ENCODE peak calls at places on chromosome 3, in six cellular contexts. Y, X, J, V, M and E are unnamed samples.
A peak's percentile ranks its signal among the peaks of the same experiment; 100 is the strongest.

GRCh38 chr3:4943553-4943952 is 35.7 kb upstream of the BHLHE40 start:
- DNase-seq in J (no peak), X (peak; percentile 19), Y (no peak), V (no peak), M (no peak), E (no peak)

GRCh38 chr3:165206454-165207266 is 10.5 kb upstream of the SLITRK3 start:
- DNase-seq in V (peak; percentile 86), M (peak; percentile 86), J (peak; percentile 22), Y (peak; percentile 79), X (peak; percentile 63), E (peak; percentile 65)

GRCh38 chr3:196639517-196640500 is at the start of gene NRROS:
- DNase-seq in J (no peak), X (no peak), Y (peak; percentile 95), V (peak; percentile 86), M (peak; percentile 68), E (no peak)

GRCh38 chr3:65030847-65031463 is 343.2 kb upstream of the ADAMTS9 start:
- DNase-seq in M (peak; percentile 43), V (no peak), Y (no peak), X (no peak), J (peak; percentile 48), E (no peak)

GRCh38 chr3:125186800-125187598 is 25.5 kb downstream of the SLC12A8 start:
- DNase-seq in Y (no peak), J (no peak), X (no peak), M (no peak), V (no peak), E (no peak)

GRCh38 chr3:141231101-141231922 is at the start of gene PXYLP1:
- DNase-seq in V (peak; percentile 97), J (peak; percentile 83), M (peak; percentile 94), X (peak; percentile 36), Y (peak; percentile 100), E (peak; percentile 84)

GRCh38 chr3:86723433-86723832 is 267.5 kb downstream of the VGLL3 start:
- DNase-seq in V (no peak), Y (no peak), J (no peak), M (no peak), X (no peak), E (no peak)

GRCh38 chr3:185460719-185461350 is 38.0 kb downstream of the TMEM41A start:
- DNase-seq in M (peak; percentile 47), X (peak; percentile 32), V (no peak), J (peak; percentile 6), Y (no peak), E (no peak)

GRCh38 chr3:71064976-71065763 is 518.4 kb downstream of the FOXP1 start:
- DNase-seq in V (peak; percentile 83), M (peak; percentile 51), J (peak; percentile 76), Y (peak; percentile 92), X (no peak), E (peak; percentile 61)

GRCh38 chr3:32712506-32713055 is 27.6 kb downstream of the CNOT10 start:
- DNase-seq in J (no peak), M (no peak), Y (no peak), X (no peak), V (no peak), E (no peak)

GRCh38 chr3:63405882-63406281 is 127.8 kb downstream of the SYNPR start:
- DNase-seq in X (no peak), Y (no peak), V (no peak), J (no peak), M (no peak), E (no peak)

GRCh38 chr3:186075489-186075888 is 33.4 kb downstream of the ETV5 start:
- DNase-seq in J (no peak), M (no peak), V (no peak), X (no peak), Y (no peak), E (no peak)

GRCh38 chr3:108054935-108055334 is 35.9 kb downstream of the CD47 start:
- DNase-seq in Y (no peak), M (no peak), X (no peak), J (no peak), V (no peak), E (no peak)

GRCh38 chr3:58242340-58242739 is 4.7 kb downstream of the ABHD6 start:
- DNase-seq in Y (no peak), J (no peak), M (no peak), V (no peak), X (no peak), E (no peak)

GRCh38 chr3:42535981-42536784 is 33.7 kb downstream of the VIPR1 start:
- DNase-seq in J (no peak), V (no peak), Y (peak; percentile 69), M (peak; percentile 34), X (no peak), E (peak; percentile 18)

GRCh38 chr3:56673781-56674457 is 9.1 kb downstream of the TASOR start:
- DNase-seq in Y (no peak), V (no peak), X (no peak), J (no peak), M (no peak), E (no peak)

GRCh38 chr3:66378256-66378655 is 122.6 kb downstream of the LRIG1 start:
- DNase-seq in Y (no peak), J (no peak), M (no peak), V (no peak), X (peak; percentile 6), E (no peak)

GRCh38 chr3:62084558-62084957 is 288.8 kb downstream of the FEZF2 start:
- DNase-seq in M (no peak), J (no peak), X (peak; percentile 10), Y (no peak), V (no peak), E (no peak)

GRCh38 chr3:48423883-48424695 is 5.8 kb downstream of the PLXNB1 start:
- DNase-seq in X (no peak), Y (no peak), M (no peak), J (no peak), V (no peak), E (peak; percentile 26)

GRCh38 chr3:197787412-197787811 is 3.6 kb upstream of the LRCH3 start:
- DNase-seq in X (no peak), Y (no peak), M (no peak), V (no peak), J (no peak), E (no peak)

GRCh38 chr3:147120029-147120428 is 286.3 kb downstream of the ZIC4 start:
- DNase-seq in M (peak; percentile 27), X (no peak), Y (no peak), J (peak; percentile 45), V (no peak), E (no peak)

GRCh38 chr3:119695480-119695879 is 7.3 kb upstream of the CFAP91 start:
- DNase-seq in X (peak; percentile 49), Y (no peak), M (peak; percentile 20), J (no peak), V (no peak), E (no peak)

GRCh38 chr3:29720660-29721059 is 439.8 kb downstream of the RBMS3 start:
- DNase-seq in V (no peak), J (no peak), M (no peak), Y (no peak), X (no peak), E (no peak)

GRCh38 chr3:30670292-30670691 is 63.9 kb downstream of the TGFBR2 start:
- DNase-seq in M (no peak), X (no peak), V (no peak), Y (no peak), J (no peak), E (no peak)

GRCh38 chr3:136753112-136753939 is 1.1 kb upstream of the STAG1 start:
- DNase-seq in V (no peak), Y (no peak), M (no peak), X (no peak), J (no peak), E (no peak)

GRCh38 chr3:53122933-53123305 is 7.3 kb downstream of the RFT1 start:
- DNase-seq in M (no peak), V (no peak), X (no peak), Y (no peak), J (no peak), E (no peak)
- H3K27ac ChIP-seq in M (no peak overlapping the region), V (no peak overlapping the region), X (no peak overlapping the region), Y (peak overlapping the region; percentile 73), J (no peak overlapping the region), E (no peak overlapping the region)

GRCh38 chr3:177382944-177383343 is 185.7 kb upstream of the TBL1XR1 start:
- DNase-seq in J (no peak), X (no peak), Y (no peak), M (no peak), V (no peak), E (no peak)

GRCh38 chr3:177388209-177388608 is 190.9 kb upstream of the TBL1XR1 start:
- DNase-seq in X (no peak), M (no peak), Y (no peak), V (no peak), J (no peak), E (no peak)

GRCh38 chr3:177385186-177385585 is 187.9 kb upstream of the TBL1XR1 start:
- DNase-seq in V (no peak), J (no peak), X (no peak), Y (no peak), M (no peak), E (no peak)

GRCh38 chr3:177381070-177381469 is 183.8 kb upstream of the TBL1XR1 start:
- DNase-seq in X (no peak), M (no peak), V (no peak), Y (no peak), J (no peak), E (no peak)

GRCh38 chr3:177385831-177386301 is 188.6 kb upstream of the TBL1XR1 start:
- DNase-seq in X (no peak), J (no peak), V (no peak), Y (no peak), M (peak; percentile 18), E (no peak)
- H3K27ac ChIP-seq in X (no peak overlapping the region), J (no peak overlapping the region), V (no peak overlapping the region), Y (no peak overlapping the region), M (no peak overlapping the region), E (no peak overlapping the region)

GRCh38 chr3:13013994-13014754 is 59.1 kb downstream of the IQSEC1 start:
- DNase-seq in J (no peak), V (no peak), X (no peak), Y (peak; percentile 85), M (no peak), E (no peak)

GRCh38 chr3:13011369-13012227 is 61.6 kb downstream of the IQSEC1 start:
- DNase-seq in J (no peak), X (no peak), Y (peak; percentile 97), V (peak; percentile 82), M (no peak), E (peak; percentile 26)

GRCh38 chr3:13013595-13013993 is 59.6 kb downstream of the IQSEC1 start:
- DNase-seq in M (no peak), Y (no peak), X (no peak), V (no peak), J (no peak), E (no peak)

GRCh38 chr3:13012228-13012691 is 61.0 kb downstream of the IQSEC1 start:
- DNase-seq in X (no peak), V (peak; percentile 89), Y (peak; percentile 94), M (peak; percentile 42), J (no peak), E (no peak)

GRCh38 chr3:13013151-13013561 is 60.1 kb downstream of the IQSEC1 start:
- DNase-seq in Y (peak; percentile 86), J (no peak), V (no peak), X (no peak), M (no peak), E (no peak)
- H3K27ac ChIP-seq in Y (peak overlapping the region; percentile 98), J (no peak overlapping the region), V (peak overlapping the region; percentile 61), X (no peak overlapping the region), M (no peak overlapping the region), E (no peak overlapping the region)

DNA sequence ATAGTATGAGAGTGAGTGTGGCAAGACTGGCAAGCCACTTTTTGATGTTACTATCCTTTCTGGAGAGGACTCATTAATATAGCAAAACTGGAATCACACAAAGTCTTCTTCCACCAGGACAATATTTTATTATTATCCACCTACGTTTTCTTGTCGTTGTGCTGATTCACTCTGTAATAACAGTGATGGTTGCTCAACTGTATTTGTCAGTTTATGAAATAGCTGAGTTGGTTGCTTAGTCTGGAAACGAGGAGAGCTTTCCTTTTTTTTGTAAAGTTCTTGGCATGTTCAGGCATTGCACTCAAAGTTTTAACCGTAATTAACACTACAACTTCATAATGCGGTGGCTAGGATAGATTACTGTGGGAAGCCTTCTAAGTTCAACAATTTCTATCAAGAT is 131.2 kb downstream of the RAP2B start:
- DNase-seq in Y (no peak), M (peak; percentile 74), V (no peak), X (no peak), J (no peak), E (no peak)
- H3K27ac ChIP-seq in Y (peak overlapping the region; percentile 48), M (no peak overlapping the region), V (peak overlapping the region; percentile 39), X (no peak overlapping the region), J (no peak overlapping the region), E (no peak overlapping the region)